ENCODE peak calls at places on chromosomes 11 and 22, in ten cellular contexts. One of them, this sample, is unnamed.

GRCh38 chr11:57294225-57295131 is 30.3 kb downstream of the TNKS1BP1 start:
- DNase-seq in RWPE1: peak
- DNase-seq in fibroblast of mammary gland: peak
- DNase-seq in astrocyte of the cerebellum: peak
- DNase-seq in endothelial cell: no peak
- DNase-seq in brain microvascular endothelial cell: no peak
- DNase-seq in nephron progenitor cell: no peak
- DNase-seq in GM06990: no peak
- DNase-seq in suprapubic skin: no peak
- DNase-seq in cardiac muscle cell: peak
- DNase-seq in this sample: no peak

GRCh38 chr11:102244681-102245409 is 72.4 kb upstream of the BIRC3 start:
- DNase-seq in RWPE1: peak
- DNase-seq in fibroblast of mammary gland: peak
- DNase-seq in astrocyte of the cerebellum: peak
- DNase-seq in endothelial cell: no peak
- DNase-seq in brain microvascular endothelial cell: peak
- DNase-seq in nephron progenitor cell: no peak
- DNase-seq in GM06990: no peak
- DNase-seq in suprapubic skin: no peak
- DNase-seq in cardiac muscle cell: peak
- DNase-seq in this sample: no peak

GRCh38 chr11:1030556-1030955 is 6.0 kb downstream of the MUC6 start:
- DNase-seq in RWPE1: no peak
- DNase-seq in fibroblast of mammary gland: no peak
- DNase-seq in astrocyte of the cerebellum: no peak
- DNase-seq in endothelial cell: no peak
- DNase-seq in brain microvascular endothelial cell: no peak
- DNase-seq in nephron progenitor cell: no peak
- DNase-seq in GM06990: no peak
- DNase-seq in suprapubic skin: no peak
- DNase-seq in cardiac muscle cell: no peak
- DNase-seq in this sample: no peak

GRCh38 chr22:39148024-39148726 is 4.3 kb downstream of the CBX7 start:
- DNase-seq in RWPE1: no peak
- DNase-seq in fibroblast of mammary gland: no peak
- DNase-seq in astrocyte of the cerebellum: no peak
- DNase-seq in endothelial cell: no peak
- DNase-seq in brain microvascular endothelial cell: no peak
- DNase-seq in nephron progenitor cell: no peak
- DNase-seq in GM06990: no peak
- DNase-seq in suprapubic skin: peak
- DNase-seq in cardiac muscle cell: no peak
- DNase-seq in this sample: no peak

GRCh38 chr11:75597636-75598035 is 35.6 kb downstream of the SERPINH1 start:
- DNase-seq in RWPE1: no peak
- DNase-seq in fibroblast of mammary gland: peak
- DNase-seq in astrocyte of the cerebellum: no peak
- DNase-seq in endothelial cell: peak
- DNase-seq in brain microvascular endothelial cell: peak
- DNase-seq in nephron progenitor cell: peak
- DNase-seq in GM06990: no peak
- DNase-seq in suprapubic skin: no peak
- DNase-seq in cardiac muscle cell: peak
- DNase-seq in this sample: no peak

GRCh38 chr11:102345923-102346322 is 1.1 kb upstream of the BIRC2 start:
- DNase-seq in RWPE1: peak
- DNase-seq in fibroblast of mammary gland: peak
- DNase-seq in astrocyte of the cerebellum: no peak
- DNase-seq in endothelial cell: peak
- DNase-seq in brain microvascular endothelial cell: peak
- DNase-seq in nephron progenitor cell: no peak
- DNase-seq in GM06990: peak
- DNase-seq in suprapubic skin: no peak
- DNase-seq in cardiac muscle cell: peak
- DNase-seq in this sample: no peak

GRCh38 chr22:43467171-43467570 is 55.4 kb downstream of the MPPED1 start:
- DNase-seq in RWPE1: no peak
- DNase-seq in fibroblast of mammary gland: no peak
- DNase-seq in astrocyte of the cerebellum: no peak
- DNase-seq in endothelial cell: no peak
- DNase-seq in brain microvascular endothelial cell: no peak
- DNase-seq in nephron progenitor cell: no peak
- DNase-seq in GM06990: no peak
- DNase-seq in suprapubic skin: no peak
- DNase-seq in cardiac muscle cell: no peak
- DNase-seq in this sample: no peak

GRCh38 chr11:1192741-1193325 is 30.0 kb upstream of the MUC5B start:
- DNase-seq in RWPE1: no peak
- DNase-seq in fibroblast of mammary gland: no peak
- DNase-seq in astrocyte of the cerebellum: no peak
- DNase-seq in endothelial cell: no peak
- DNase-seq in brain microvascular endothelial cell: no peak
- DNase-seq in nephron progenitor cell: no peak
- DNase-seq in GM06990: peak
- DNase-seq in suprapubic skin: peak
- DNase-seq in cardiac muscle cell: no peak
- DNase-seq in this sample: no peak

GRCh38 chr22:33464698-33465097 is 406.5 kb upstream of the SYN3 start:
- DNase-seq in RWPE1: no peak
- DNase-seq in fibroblast of mammary gland: no peak
- DNase-seq in astrocyte of the cerebellum: no peak
- DNase-seq in endothelial cell: no peak
- DNase-seq in brain microvascular endothelial cell: no peak
- DNase-seq in nephron progenitor cell: no peak
- DNase-seq in GM06990: no peak
- DNase-seq in suprapubic skin: no peak
- DNase-seq in cardiac muscle cell: no peak
- DNase-seq in this sample: no peak

GRCh38 chr22:33465554-33465953 is 407.4 kb upstream of the SYN3 start:
- DNase-seq in RWPE1: no peak
- DNase-seq in fibroblast of mammary gland: no peak
- DNase-seq in astrocyte of the cerebellum: no peak
- DNase-seq in endothelial cell: no peak
- DNase-seq in brain microvascular endothelial cell: no peak
- DNase-seq in nephron progenitor cell: no peak
- DNase-seq in GM06990: no peak
- DNase-seq in suprapubic skin: no peak
- DNase-seq in cardiac muscle cell: no peak
- DNase-seq in this sample: no peak

GRCh38 chr22:33470456-33470855 is 412.3 kb upstream of the SYN3 start:
- DNase-seq in RWPE1: no peak
- DNase-seq in fibroblast of mammary gland: no peak
- DNase-seq in astrocyte of the cerebellum: no peak
- DNase-seq in endothelial cell: no peak
- DNase-seq in brain microvascular endothelial cell: no peak
- DNase-seq in nephron progenitor cell: no peak
- DNase-seq in GM06990: peak
- DNase-seq in suprapubic skin: no peak
- DNase-seq in cardiac muscle cell: no peak
- DNase-seq in this sample: no peak

GRCh38 chr22:33467067-33467466 is 408.9 kb upstream of the SYN3 start:
- DNase-seq in RWPE1: no peak
- DNase-seq in fibroblast of mammary gland: no peak
- DNase-seq in astrocyte of the cerebellum: no peak
- DNase-seq in endothelial cell: no peak
- DNase-seq in brain microvascular endothelial cell: no peak
- DNase-seq in nephron progenitor cell: no peak
- DNase-seq in GM06990: no peak
- DNase-seq in suprapubic skin: no peak
- DNase-seq in cardiac muscle cell: no peak
- DNase-seq in this sample: no peak

GRCh38 chr22:33467718-33468117 is 409.5 kb upstream of the SYN3 start:
- DNase-seq in RWPE1: no peak
- DNase-seq in fibroblast of mammary gland: peak
- DNase-seq in astrocyte of the cerebellum: no peak
- DNase-seq in endothelial cell: no peak
- DNase-seq in brain microvascular endothelial cell: no peak
- DNase-seq in nephron progenitor cell: no peak
- DNase-seq in GM06990: no peak
- DNase-seq in suprapubic skin: no peak
- DNase-seq in cardiac muscle cell: no peak
- DNase-seq in this sample: peak
- TF ChIP-seq CTCF in RWPE1: no peak
- TF ChIP-seq CTCF in fibroblast of mammary gland: peak
- TF ChIP-seq CTCF in astrocyte of the cerebellum: no peak
- TF ChIP-seq CTCF in endothelial cell: no peak
- TF ChIP-seq CTCF in brain microvascular endothelial cell: peak
- TF ChIP-seq CTCF in nephron progenitor cell: no peak
- TF ChIP-seq CTCF in GM06990: no peak
- TF ChIP-seq CTCF in suprapubic skin: no peak
- TF ChIP-seq CTCF in cardiac muscle cell: peak
- TF ChIP-seq CTCF in this sample: peak

DNA sequence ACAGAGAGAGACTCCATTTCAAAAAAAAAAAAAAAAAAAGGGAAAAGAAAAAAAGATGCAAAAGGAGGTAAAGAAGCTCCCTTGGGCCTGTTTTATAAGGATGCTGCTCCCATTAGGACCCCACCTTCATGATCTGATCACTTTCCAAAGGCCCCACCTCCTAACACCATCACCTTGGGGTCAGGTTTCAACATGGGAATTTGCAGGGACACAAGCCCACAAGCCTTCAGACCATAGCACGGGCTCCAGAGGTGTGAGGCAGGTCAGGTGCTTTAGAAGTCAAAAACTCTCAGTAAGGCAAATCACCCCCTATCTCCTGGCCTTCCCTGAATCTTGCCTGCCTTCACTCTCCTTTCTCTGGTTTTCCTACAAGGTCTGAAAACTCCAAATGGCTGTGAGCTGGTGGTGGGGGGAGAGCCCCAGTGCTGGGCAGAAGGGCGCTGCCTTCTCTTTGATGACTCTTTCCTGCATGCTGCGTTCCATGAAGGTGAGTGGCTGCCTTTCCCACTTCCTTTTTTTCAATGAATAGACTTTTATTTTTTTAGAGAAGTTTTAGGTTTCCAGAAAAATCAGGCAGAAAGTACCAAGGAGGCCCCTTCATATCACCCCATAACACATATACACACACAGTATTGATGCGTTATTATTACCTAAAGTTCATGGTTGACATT is 13.2 kb downstream of the ASPHD2 start:
- DNase-seq in RWPE1: no peak
- DNase-seq in fibroblast of mammary gland: no peak
- DNase-seq in astrocyte of the cerebellum: no peak
- DNase-seq in endothelial cell: no peak
- DNase-seq in brain microvascular endothelial cell: no peak
- DNase-seq in nephron progenitor cell: no peak
- DNase-seq in GM06990: no peak
- DNase-seq in suprapubic skin: no peak
- DNase-seq in cardiac muscle cell: no peak
- DNase-seq in this sample: no peak
- TF ChIP-seq CTCF in RWPE1: no peak
- TF ChIP-seq CTCF in fibroblast of mammary gland: no peak
- TF ChIP-seq CTCF in astrocyte of the cerebellum: no peak
- TF ChIP-seq CTCF in endothelial cell: no peak
- TF ChIP-seq CTCF in brain microvascular endothelial cell: no peak
- TF ChIP-seq CTCF in nephron progenitor cell: no peak
- TF ChIP-seq CTCF in GM06990: no peak
- TF ChIP-seq CTCF in suprapubic skin: no peak
- TF ChIP-seq CTCF in cardiac muscle cell: no peak
- TF ChIP-seq CTCF in this sample: no peak

GRCh38 chr22:31821572-31821971 is 67.8 kb downstream of the DEPDC5 start:
- DNase-seq in RWPE1: no peak
- DNase-seq in fibroblast of mammary gland: no peak
- DNase-seq in astrocyte of the cerebellum: no peak
- DNase-seq in endothelial cell: no peak
- DNase-seq in brain microvascular endothelial cell: no peak
- DNase-seq in nephron progenitor cell: no peak
- DNase-seq in GM06990: no peak
- DNase-seq in suprapubic skin: no peak
- DNase-seq in cardiac muscle cell: no peak
- DNase-seq in this sample: no peak

GRCh38 chr22:31820655-31821054 is 66.8 kb downstream of the DEPDC5 start:
- DNase-seq in RWPE1: no peak
- DNase-seq in fibroblast of mammary gland: no peak
- DNase-seq in astrocyte of the cerebellum: no peak
- DNase-seq in endothelial cell: no peak
- DNase-seq in brain microvascular endothelial cell: no peak
- DNase-seq in nephron progenitor cell: no peak
- DNase-seq in GM06990: no peak
- DNase-seq in suprapubic skin: no peak
- DNase-seq in cardiac muscle cell: no peak
- DNase-seq in this sample: peak

GRCh38 chr22:31816750-31817149 is 62.9 kb downstream of the DEPDC5 start:
- DNase-seq in RWPE1: no peak
- DNase-seq in fibroblast of mammary gland: no peak
- DNase-seq in astrocyte of the cerebellum: no peak
- DNase-seq in endothelial cell: no peak
- DNase-seq in brain microvascular endothelial cell: no peak
- DNase-seq in nephron progenitor cell: no peak
- DNase-seq in GM06990: no peak
- DNase-seq in suprapubic skin: no peak
- DNase-seq in cardiac muscle cell: no peak
- DNase-seq in this sample: no peak

GRCh38 chr22:31822523-31822922 is 68.7 kb downstream of the DEPDC5 start:
- DNase-seq in RWPE1: no peak
- DNase-seq in fibroblast of mammary gland: no peak
- DNase-seq in astrocyte of the cerebellum: no peak
- DNase-seq in endothelial cell: no peak
- DNase-seq in brain microvascular endothelial cell: no peak
- DNase-seq in nephron progenitor cell: no peak
- DNase-seq in GM06990: no peak
- DNase-seq in suprapubic skin: no peak
- DNase-seq in cardiac muscle cell: no peak
- DNase-seq in this sample: no peak

GRCh38 chr22:31818481-31819392 is 64.9 kb downstream of the DEPDC5 start:
- DNase-seq in RWPE1: no peak
- DNase-seq in fibroblast of mammary gland: peak
- DNase-seq in astrocyte of the cerebellum: peak
- DNase-seq in endothelial cell: no peak
- DNase-seq in brain microvascular endothelial cell: peak
- DNase-seq in nephron progenitor cell: no peak
- DNase-seq in GM06990: no peak
- DNase-seq in suprapubic skin: no peak
- DNase-seq in cardiac muscle cell: peak
- DNase-seq in this sample: peak
- TF ChIP-seq CTCF in RWPE1: no peak
- TF ChIP-seq CTCF in fibroblast of mammary gland: peak
- TF ChIP-seq CTCF in astrocyte of the cerebellum: no peak
- TF ChIP-seq CTCF in endothelial cell: no peak
- TF ChIP-seq CTCF in brain microvascular endothelial cell: no peak
- TF ChIP-seq CTCF in nephron progenitor cell: no peak
- TF ChIP-seq CTCF in GM06990: no peak
- TF ChIP-seq CTCF in suprapubic skin: no peak
- TF ChIP-seq CTCF in cardiac muscle cell: no peak
- TF ChIP-seq CTCF in this sample: no peak

DNA sequence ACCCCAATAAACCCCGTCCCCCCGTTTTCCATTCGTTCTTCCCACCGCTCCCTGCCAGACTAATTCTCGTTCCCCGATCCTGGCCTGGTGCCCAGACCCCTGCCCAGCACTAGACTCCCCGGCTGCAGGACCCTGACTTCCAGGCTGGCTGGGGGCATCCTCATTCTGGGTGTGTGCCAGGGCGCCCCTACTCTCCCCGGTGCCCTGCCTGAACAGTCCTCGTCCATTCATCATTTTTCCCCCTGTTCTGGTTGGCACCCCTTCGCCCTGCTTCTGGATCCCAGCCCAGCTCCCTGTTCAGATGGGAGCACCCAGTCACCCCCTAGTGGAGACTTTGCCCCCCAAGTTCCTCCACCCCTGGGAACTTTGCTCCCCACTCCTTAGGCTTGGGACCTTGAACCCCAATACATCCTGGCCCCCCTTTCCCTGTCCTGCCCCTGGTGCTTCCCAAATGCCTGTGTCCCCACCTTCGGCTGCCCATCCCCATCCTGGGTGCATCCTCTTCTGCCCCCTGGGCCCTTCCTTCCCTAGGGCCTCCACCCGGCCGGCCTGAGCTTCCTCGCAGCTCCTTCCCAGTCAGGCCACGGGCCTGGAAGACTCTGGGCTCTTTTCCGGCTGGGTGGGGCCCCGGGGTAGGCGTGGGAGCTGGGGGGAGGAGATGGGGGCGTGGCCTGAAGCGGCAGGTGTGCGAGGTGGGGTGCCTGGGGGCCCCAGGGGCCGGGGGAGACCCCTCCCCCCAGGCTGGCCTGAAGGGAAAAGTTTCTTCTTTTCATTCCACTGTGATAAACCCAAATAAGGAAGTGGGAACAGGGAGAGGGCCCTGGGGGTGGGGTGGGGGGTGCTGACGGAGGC is 882 bp downstream of the PLCB3 start:
- DNase-seq in RWPE1: no peak
- DNase-seq in fibroblast of mammary gland: no peak
- DNase-seq in astrocyte of the cerebellum: no peak
- DNase-seq in endothelial cell: peak
- DNase-seq in brain microvascular endothelial cell: no peak
- DNase-seq in nephron progenitor cell: no peak
- DNase-seq in GM06990: no peak
- DNase-seq in suprapubic skin: no peak
- DNase-seq in cardiac muscle cell: peak
- DNase-seq in this sample: no peak
- TF ChIP-seq CTCF in RWPE1: peak
- TF ChIP-seq CTCF in fibroblast of mammary gland: peak
- TF ChIP-seq CTCF in astrocyte of the cerebellum: peak
- TF ChIP-seq CTCF in endothelial cell: no peak
- TF ChIP-seq CTCF in brain microvascular endothelial cell: peak
- TF ChIP-seq CTCF in nephron progenitor cell: no peak
- TF ChIP-seq CTCF in GM06990: peak
- TF ChIP-seq CTCF in suprapubic skin: no peak
- TF ChIP-seq CTCF in cardiac muscle cell: peak
- TF ChIP-seq CTCF in this sample: peak

This sample was measured in AG09319.